ENCODE peak calls at places on chromosomes 1 and 21, in six cellular contexts. H is kidney glomerular epithelial cell; K is EH; U is activated CD8-positive, alpha-beta memory T cell treated with anti-CD3 and anti-CD28 coated beads for 48 hours; J is H9; T is head of caudate nucleus. Y is an unnamed sample.

GRCh38 chr1:7393141-7393540 is 378.0 kb upstream of the VAMP3 start:
- DNase-seq in H (no peak), K (peak), U (no peak), J (peak), T (no peak), Y (no peak)

GRCh38 chr1:146032613-146033219 is 11.2 kb upstream of the HJV start:
- DNase-seq in H (peak), K (peak), U (no peak), J (no peak), T (no peak), Y (no peak)

GRCh38 chr1:213988639-213989070 is 882 bp downstream of the PROX1 start:
- DNase-seq in H (no peak), K (peak), U (no peak), J (no peak), T (no peak), Y (no peak)

GRCh38 chr1:9058465-9058864 is 11.0 kb downstream of the SLC2A5 start:
- DNase-seq in H (no peak), K (peak), U (no peak), J (no peak), T (no peak), Y (no peak)

GRCh38 chr21:35619184-35619583 is 441.1 kb downstream of the SETD4 start:
- DNase-seq in H (peak), K (peak), U (no peak), J (no peak), T (no peak), Y (no peak)

GRCh38 chr1:224170748-224171478 is 12.1 kb upstream of the DEGS1 start:
- DNase-seq in H (no peak), K (peak), U (no peak), J (peak), T (no peak), Y (no peak)

GRCh38 chr1:230309646-230310177 is 116.4 kb downstream of the PGBD5 start:
- DNase-seq in H (no peak), K (no peak), U (no peak), J (no peak), T (no peak), Y (no peak)

GRCh38 chr1:69459244-69459643 is 108.5 kb upstream of the LRRC7 start:
- DNase-seq in H (no peak), K (no peak), U (no peak), J (no peak), T (no peak), Y (no peak)

GRCh38 chr1:174413632-174414031 is 34.1 kb upstream of the GPR52 start:
- DNase-seq in H (no peak), K (no peak), U (no peak), J (peak), T (no peak), Y (no peak)

GRCh38 chr1:20063861-20064292 is 6.1 kb upstream of the PLA2G5 start:
- DNase-seq in H (peak), K (peak), U (no peak), J (no peak), T (no peak), Y (no peak)

GRCh38 chr1:224205438-224205840 is 22.4 kb downstream of the DEGS1 start:
- DNase-seq in H (no peak), K (peak), U (peak), J (no peak), T (no peak), Y (no peak)

GRCh38 chr1:58573705-58574591 is 3.1 kb downstream of the TACSTD2 start:
- DNase-seq in H (peak), K (no peak), U (no peak), J (no peak), T (no peak), Y (no peak)

GRCh38 chr1:98940680-98941079 is 64.0 kb downstream of the PLPPR5 start:
- DNase-seq in H (peak), K (peak), U (no peak), J (no peak), T (no peak), Y (no peak)

GRCh38 chr1:59367269-59368006 is 70.5 kb downstream of the FGGY start:
- DNase-seq in H (peak), K (peak), U (no peak), J (no peak), T (no peak), Y (no peak)

GRCh38 chr1:41516168-41516961 is 31.9 kb upstream of the EDN2 start:
- DNase-seq in H (peak), K (peak), U (peak), J (peak), T (peak), Y (no peak)

GRCh38 chr1:56584910-56585528 is 5.7 kb upstream of the PLPP3 start:
- DNase-seq in H (peak), K (peak), U (no peak), J (no peak), T (no peak), Y (no peak)

GRCh38 chr1:24934300-24935195 is 4.5 kb upstream of the RUNX3 start:
- DNase-seq in H (no peak), K (no peak), U (no peak), J (no peak), T (no peak), Y (no peak)

GRCh38 chr1:45205000-45205909 is 1.1 kb downstream of the ZSWIM5 start:
- DNase-seq in H (no peak), K (peak), U (no peak), J (peak), T (peak), Y (no peak)

GRCh38 chr1:95407864-95408291 is 173.9 kb downstream of the RWDD3 start:
- DNase-seq in H (no peak), K (no peak), U (no peak), J (peak), T (no peak), Y (no peak)

GRCh38 chr1:229860926-229861325 is 206.1 kb upstream of the GALNT2 start:
- DNase-seq in H (no peak), K (no peak), U (no peak), J (no peak), T (no peak), Y (no peak)

GRCh38 chr1:172325562-172325961 is 94.9 kb upstream of the C1orf105 start:
- DNase-seq in H (no peak), K (peak), U (no peak), J (no peak), T (no peak), Y (no peak)

GRCh38 chr1:32405672-32406467 is 11.6 kb upstream of the BSDC1 start:
- DNase-seq in H (no peak), K (no peak), U (no peak), J (no peak), T (no peak), Y (no peak)

GRCh38 chr1:209659909-209660308 is 7.7 kb upstream of the LAMB3 start:
- DNase-seq in H (peak), K (no peak), U (no peak), J (no peak), T (no peak), Y (no peak)

GRCh38 chr21:45525153-45525909 is 16.9 kb downstream of the SLC19A1 start:
- DNase-seq in H (no peak), K (no peak), U (no peak), J (no peak), T (no peak), Y (peak)

GRCh38 chr1:70442486-70442885 is 31.4 kb downstream of the CTH start:
- DNase-seq in H (no peak), K (peak), U (no peak), J (no peak), T (no peak), Y (no peak)

GRCh38 chr1:31387612-31388011 is 14.7 kb upstream of the FABP3 start:
- DNase-seq in H (no peak), K (no peak), U (no peak), J (no peak), T (no peak), Y (no peak)

GRCh38 chr1:229339520-229339919 is 3.3 kb downstream of the CCSAP start:
- DNase-seq in H (no peak), K (no peak), U (no peak), J (no peak), T (no peak), Y (no peak)

GRCh38 chr1:221740941-221741363 is 937 bp downstream of the DUSP10 start:
- DNase-seq in H (no peak), K (no peak), U (no peak), J (no peak), T (no peak), Y (no peak)

Y was measured in chondrocyte.